ENCODE peak calls at places on chromosomes 3 and 15, in four cellular contexts. Q is HEK293T, G is GM12878, Z is K562. E is an unnamed sample.

GRCh38 chr15:62059818-62060115 is 480 bp downstream of the VPS13C start:
- DNase-seq in Q (peak; percentile 19), G (peak; percentile 72), Z (peak; percentile 69), E (peak; percentile 61)

GRCh38 chr15:37893309-37893708 is 41.1 kb upstream of the TMCO5A start:
- DNase-seq in Q (no peak), G (no peak), Z (no peak), E (no peak)

GRCh38 chr3:52777959-52778805 is 783 bp downstream of the ITIH1 start:
- DNase-seq in Q (no peak), G (no peak), Z (no peak), E (no peak)

GRCh38 chr3:172939651-172940293 is 189.2 kb downstream of the ECT2 start:
- DNase-seq in Q (no peak), G (no peak), Z (peak; percentile 70), E (no peak)

GRCh38 chr3:129793947-129794318 is 99.6 kb downstream of the TMCC1 start:
- DNase-seq in Q (no peak), G (no peak), Z (peak; percentile 79), E (no peak)

GRCh38 chr15:31297880-31298456 is 28.7 kb upstream of the KLF13 start:
- DNase-seq in Q (no peak), G (no peak), Z (peak; percentile 21), E (no peak)

GRCh38 chr15:100133001-100133400 is 208.8 kb downstream of the ADAMTS17 start:
- DNase-seq in Q (no peak), G (no peak), Z (no peak), E (no peak)

GRCh38 chr15:45276851-45277250 is 24.8 kb downstream of the SLC28A2 start:
- DNase-seq in Q (peak; percentile 8), G (peak; percentile 11), Z (peak; percentile 31), E (peak; percentile 50)

GRCh38 chr15:84840741-84841429 is 23.7 kb downstream of the ALPK3 start:
- DNase-seq in Q (no peak), G (no peak), Z (no peak), E (peak; percentile 51)

GRCh38 chr3:177618873-177619771 is 421.8 kb upstream of the TBL1XR1 start:
- DNase-seq in Q (no peak), G (no peak), Z (no peak), E (no peak)

GRCh38 chr3:55884066-55884465 is 397.0 kb upstream of the WNT5A start:
- DNase-seq in Q (no peak), G (no peak), Z (no peak), E (no peak)

GRCh38 chr3:27166888-27167287 is 202.3 kb downstream of the NEK10 start:
- DNase-seq in Q (no peak), G (no peak), Z (no peak), E (no peak)

GRCh38 chr3:181896605-181897004 is 184.9 kb downstream of the SOX2 start:
- DNase-seq in Q (no peak), G (no peak), Z (no peak), E (no peak)

GRCh38 chr3:42421818-42422796 is 11.7 kb upstream of the LYZL4 start:
- DNase-seq in Q (no peak), G (no peak), Z (no peak), E (peak; percentile 99)

GRCh38 chr15:73766598-73766997 is 13.4 kb upstream of the INSYN1 start:
- DNase-seq in Q (no peak), G (no peak), Z (no peak), E (no peak)

GRCh38 chr15:75346796-75347221 is at the start of gene NEIL1:
- DNase-seq in Q (no peak), G (no peak), Z (no peak), E (no peak)

GRCh38 chr15:77664428-77664827 is 31.7 kb upstream of the LINGO1 start:
- DNase-seq in Q (no peak), G (no peak), Z (no peak), E (no peak)

GRCh38 chr15:99106417-99107220 is 1.7 kb downstream of the SYNM start:
- DNase-seq in Q (no peak), G (no peak), Z (no peak), E (no peak)

GRCh38 chr3:17420668-17421067 is 321.8 kb downstream of the TBC1D5 start:
- DNase-seq in Q (no peak), G (no peak), Z (peak; percentile 18), E (peak; percentile 74)

GRCh38 chr3:64352596-64352989 is 127.3 kb upstream of the PRICKLE2 start:
- DNase-seq in Q (no peak), G (no peak), Z (no peak), E (no peak)

GRCh38 chr3:8327739-8328138 is 173.9 kb upstream of the LMCD1 start:
- DNase-seq in Q (no peak), G (no peak), Z (no peak), E (no peak)

GRCh38 chr3:114155370-114155821 is 23.5 kb downstream of the DRD3 start:
- DNase-seq in Q (peak; percentile 44), G (no peak), Z (peak; percentile 58), E (peak; percentile 21)

GRCh38 chr3:152707314-152707713 is 127.6 kb upstream of the P2RY1 start:
- DNase-seq in Q (no peak), G (no peak), Z (no peak), E (no peak)

GRCh38 chr3:187291512-187292132 is at the start of gene MASP1:
- DNase-seq in Q (no peak), G (no peak), Z (no peak), E (peak; percentile 12)

GRCh38 chr3:160003520-160004128 is 15.0 kb downstream of the IL12A start:
- DNase-seq in Q (peak; percentile 49), G (no peak), Z (peak; percentile 34), E (peak; percentile 51)

GRCh38 chr3:36710606-36711005 is 53.7 kb downstream of the DCLK3 start:
- DNase-seq in Q (no peak), G (no peak), Z (no peak), E (no peak)

GRCh38 chr3:36709281-36709680 is 55.1 kb downstream of the DCLK3 start:
- DNase-seq in Q (no peak), G (no peak), Z (no peak), E (no peak)

GRCh38 chr3:36709826-36710365 is 54.5 kb downstream of the DCLK3 start:
- DNase-seq in Q (no peak), G (no peak), Z (no peak), E (no peak)

GRCh38 chr3:36705015-36705414 is 59.3 kb downstream of the DCLK3 start:
- DNase-seq in Q (no peak), G (no peak), Z (no peak), E (no peak)

GRCh38 chr3:36707623-36708409 is 56.5 kb downstream of the DCLK3 start:
- DNase-seq in Q (no peak), G (no peak), Z (peak; percentile 65), E (no peak)
- TF ChIP-seq BHLHE40 in Q (no peak), G (no peak), Z (no peak), E (no peak)

DNA sequence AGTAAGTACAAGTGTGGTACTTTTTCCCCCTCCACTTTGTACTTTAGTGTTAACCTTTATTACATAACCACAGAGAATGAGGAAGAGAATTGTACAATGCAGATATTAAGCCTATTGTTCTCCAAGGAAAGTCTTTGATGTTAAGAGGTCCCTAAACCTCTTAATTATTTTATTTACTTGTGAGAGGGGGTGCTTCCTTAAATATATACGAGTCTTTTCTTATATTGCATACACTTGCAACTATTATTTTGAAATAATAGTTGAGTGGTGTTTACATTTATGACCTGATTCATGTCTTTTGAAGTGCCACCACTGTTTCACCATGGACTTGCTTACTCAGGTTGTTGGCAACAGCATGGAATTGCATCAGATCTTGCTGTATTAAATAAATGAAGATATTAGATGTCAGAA is 10.1 kb downstream of the USP3 start:
- DNase-seq in Q (no peak), G (no peak), Z (no peak), E (peak; percentile 76)
- TF ChIP-seq SP1 in Q (no peak), G (no peak), Z (no peak), E (no peak)

GRCh38 chr15:56537881-56538280 is 72.9 kb upstream of the MNS1 start:
- DNase-seq in Q (no peak), G (no peak), Z (no peak), E (no peak)
- TF ChIP-seq BHLHE40 in Q (no peak), G (peak; percentile 31), Z (no peak), E (no peak)

GRCh38 chr15:69253156-69253555 is 45.6 kb upstream of the PAQR5 start:
- DNase-seq in Q (no peak), G (no peak), Z (peak; percentile 6), E (no peak)
- TF ChIP-seq SP1 in Q (no peak), G (no peak), Z (no peak), E (no peak)

DNA sequence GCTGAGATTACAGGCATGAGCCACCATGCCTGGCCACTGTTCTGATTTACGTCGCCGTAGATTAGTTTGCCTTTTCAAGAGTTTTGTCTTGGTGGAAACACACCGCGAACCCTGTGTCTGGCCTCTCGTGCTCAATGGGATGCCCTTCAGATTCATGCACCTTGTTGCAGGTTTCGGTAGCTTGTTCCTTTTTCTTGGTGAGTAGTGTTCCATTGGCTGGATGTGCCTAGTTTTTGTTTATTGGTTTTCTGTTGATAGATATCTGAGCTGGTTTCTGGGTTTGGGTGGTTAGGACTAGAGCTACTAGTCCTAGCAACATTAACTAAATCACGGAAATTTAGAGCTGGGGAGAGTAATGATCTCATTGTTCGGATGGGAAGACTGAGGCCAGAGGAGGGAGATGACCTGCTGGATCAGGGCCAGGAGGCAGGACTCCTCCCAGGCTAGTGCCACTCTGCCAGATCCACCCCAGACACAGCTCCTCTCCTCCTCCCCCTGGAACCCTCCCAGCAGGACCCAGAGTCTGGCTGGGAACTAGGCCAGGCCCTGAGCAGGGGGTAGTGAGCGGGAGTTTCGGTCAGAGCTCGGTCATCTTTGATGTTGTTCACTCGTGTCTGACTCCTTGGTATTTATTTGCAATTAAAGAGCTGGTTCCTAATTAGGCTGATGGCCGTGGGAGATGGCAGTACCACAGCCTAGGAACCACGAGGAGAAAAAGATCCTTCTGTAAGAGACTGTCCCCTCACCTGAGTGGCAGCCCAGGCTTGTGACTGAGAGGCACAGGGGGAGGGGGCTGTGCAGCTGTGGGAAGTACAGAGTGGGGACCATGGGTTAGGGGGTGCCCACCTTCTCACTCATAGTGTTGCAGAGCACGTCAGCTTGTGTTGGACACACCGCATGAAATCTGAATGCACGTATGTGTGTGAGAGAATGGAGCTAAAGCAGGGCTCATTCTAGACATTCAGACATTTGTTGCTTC is 73.4 kb downstream of the SMAD6 start:
- DNase-seq in Q (no peak), G (no peak), Z (no peak), E (no peak)
- TF ChIP-seq BHLHE40 in Q (no peak), G (no peak), Z (no peak), E (no peak)

E was measured in HepG2.